ENCODE peak calls at places on chromosome 15, in seven cellular contexts. E is cardiac muscle cell; O is fibroblast of mammary gland; F is M059J; D is activated T-helper 1 cell treated with anti-CD3 and anti-CD28 coated beads, Interleukin-2, amount 50 U/mL, for 16 hours; H is DMS153; S is activated CD8-positive, alpha-beta memory T cell treated with anti-CD3 and anti-CD28 coated beads, Interleukin-2, amount 50 U/mL, for 48 hours. B is an unnamed sample.

GRCh38 chr15:83320404-83320803 is 35.9 kb upstream of the BNC1 start:
- DNase-seq in S (no peak), E (no peak), D (no peak), O (peak; percentile 73), F (no peak), H (no peak), B (no peak)

GRCh38 chr15:31489281-31489680 is 162.6 kb downstream of the KLF13 start:
- DNase-seq in S (peak; percentile 40), O (no peak), E (no peak), H (no peak), D (no peak), F (no peak), B (no peak)

GRCh38 chr15:32790352-32790999 is 72.7 kb downstream of the GREM1 start:
- DNase-seq in H (no peak), F (peak; percentile 91), E (no peak), S (no peak), D (no peak), O (peak; percentile 45), B (no peak)

GRCh38 chr15:51494411-51495314 is 127.9 kb downstream of the DMXL2 start:
- DNase-seq in S (no peak), F (peak; percentile 3), E (no peak), H (no peak), O (peak; percentile 36), D (no peak), B (no peak)

GRCh38 chr15:65981837-65982696 is 112.8 kb downstream of the RAB11A start:
- DNase-seq in S (peak; percentile 73), E (peak; percentile 65), D (peak; percentile 28), F (no peak), O (no peak), H (peak; percentile 10), B (peak; percentile 82)

GRCh38 chr15:39851505-39852082 is 68.5 kb downstream of the GPR176 start:
- DNase-seq in O (peak; percentile 46), E (no peak), S (no peak), F (peak; percentile 76), D (no peak), H (no peak), B (peak; percentile 51)

GRCh38 chr15:41838400-41838897 is at the start of gene PLA2G4B:
- DNase-seq in D (no peak), H (peak; percentile 67), E (no peak), O (no peak), F (no peak), S (no peak), B (no peak)

GRCh38 chr15:60155661-60156060 is 151.6 kb downstream of the FOXB1 start:
- DNase-seq in D (no peak), F (peak; percentile 53), E (no peak), S (no peak), O (peak; percentile 39), H (no peak), B (no peak)

B was measured in ecto neural progenitor cell.